ENCODE peak calls at places on chromosomes 5 and 9, in six cellular contexts. W, G, P, C, N and Y are unnamed samples.

GRCh38 chr9:120580591-120580896 is 577 bp upstream of the CDK5RAP2 start:
- DNase-seq in W (no peak), G (no peak), P (no peak), C (no peak), N (no peak), Y (no peak)

GRCh38 chr5:158884827-158885512 is 214.7 kb downstream of the EBF1 start:
- DNase-seq in W (no peak), G (no peak), P (no peak), C (no peak), N (no peak), Y (no peak)

GRCh38 chr5:40477856-40478546 is 201.7 kb upstream of the PTGER4 start:
- DNase-seq in W (peak; percentile 55), G (no peak), P (no peak), C (no peak), N (no peak), Y (no peak)

GRCh38 chr5:141997358-141998006 is 15.3 kb downstream of the GNPDA1 start:
- DNase-seq in W (no peak), G (no peak), P (no peak), C (no peak), N (no peak), Y (no peak)

GRCh38 chr5:173627860-173628392 is 11.5 kb upstream of the BOD1 start:
- DNase-seq in W (no peak), G (no peak), P (no peak), C (no peak), N (no peak), Y (no peak)

GRCh38 chr9:89274838-89275237 is 36.2 kb upstream of the CKS2 start:
- DNase-seq in W (peak; percentile 93), G (no peak), P (no peak), C (no peak), N (no peak), Y (no peak)

GRCh38 chr5:131430794-131431193 is 166.9 kb downstream of the CDC42SE2 start:
- DNase-seq in W (peak; percentile 26), G (no peak), P (no peak), C (no peak), N (no peak), Y (no peak)

GRCh38 chr5:175460126-175460525 is 16.1 kb upstream of the DRD1 start:
- DNase-seq in W (no peak), G (no peak), P (no peak), C (no peak), N (no peak), Y (no peak)

GRCh38 chr5:2746642-2747041 is 4.8 kb downstream of the IRX2 start:
- DNase-seq in W (no peak), G (no peak), P (no peak), C (no peak), N (no peak), Y (no peak)

GRCh38 chr5:115497200-115497599 is 47.4 kb downstream of the FEM1C start:
- DNase-seq in W (no peak), G (no peak), P (no peak), C (no peak), N (no peak), Y (no peak)

GRCh38 chr5:1430121-1430795 is 15.0 kb downstream of the SLC6A3 start:
- DNase-seq in W (no peak), G (no peak), P (peak; percentile 49), C (no peak), N (no peak), Y (no peak)

GRCh38 chr5:143014017-143014651 is 244.0 kb downstream of the ARHGAP26 start:
- DNase-seq in W (no peak), G (no peak), P (peak; percentile 55), C (no peak), N (peak; percentile 12), Y (no peak)

GRCh38 chr9:115694991-115695390 is 458.6 kb upstream of the PAPPA start:
- DNase-seq in W (no peak), G (no peak), P (no peak), C (no peak), N (no peak), Y (no peak)

GRCh38 chr5:113663879-113664278 is 150.4 kb downstream of the YTHDC2 start:
- DNase-seq in W (no peak), G (no peak), P (no peak), C (peak; percentile 8), N (peak; percentile 22), Y (no peak)

GRCh38 chr5:1745806-1746370 is 53.7 kb downstream of the MRPL36 start:
- DNase-seq in W (no peak), G (no peak), P (peak; percentile 45), C (no peak), N (no peak), Y (no peak)

GRCh38 chr5:150263801-150264621 is 25.6 kb downstream of the CAMK2A start:
- DNase-seq in W (peak; percentile 82), G (no peak), P (peak; percentile 72), C (no peak), N (no peak), Y (no peak)

GRCh38 chr9:37923796-37924430 is 20.0 kb upstream of the SLC25A51 start:
- DNase-seq in W (no peak), G (no peak), P (no peak), C (no peak), N (no peak), Y (no peak)

GRCh38 chr5:169637856-169638190 is 748 bp downstream of the DOCK2 start:
- DNase-seq in W (no peak), G (peak; percentile 63), P (no peak), C (peak; percentile 69), N (no peak), Y (no peak)

GRCh38 chr9:4855861-4856260 is 63.1 kb downstream of the RCL1 start:
- DNase-seq in W (peak; percentile 77), G (no peak), P (no peak), C (no peak), N (no peak), Y (no peak)

GRCh38 chr5:176559683-176560082 is 10.5 kb downstream of the CDHR2 start:
- DNase-seq in W (no peak), G (no peak), P (no peak), C (no peak), N (no peak), Y (no peak)

GRCh38 chr9:96061293-96061987 is 185.9 kb downstream of the ERCC6L2 start:
- DNase-seq in W (peak; percentile 24), G (peak; percentile 46), P (no peak), C (peak; percentile 54), N (peak; percentile 24), Y (no peak)

DNA sequence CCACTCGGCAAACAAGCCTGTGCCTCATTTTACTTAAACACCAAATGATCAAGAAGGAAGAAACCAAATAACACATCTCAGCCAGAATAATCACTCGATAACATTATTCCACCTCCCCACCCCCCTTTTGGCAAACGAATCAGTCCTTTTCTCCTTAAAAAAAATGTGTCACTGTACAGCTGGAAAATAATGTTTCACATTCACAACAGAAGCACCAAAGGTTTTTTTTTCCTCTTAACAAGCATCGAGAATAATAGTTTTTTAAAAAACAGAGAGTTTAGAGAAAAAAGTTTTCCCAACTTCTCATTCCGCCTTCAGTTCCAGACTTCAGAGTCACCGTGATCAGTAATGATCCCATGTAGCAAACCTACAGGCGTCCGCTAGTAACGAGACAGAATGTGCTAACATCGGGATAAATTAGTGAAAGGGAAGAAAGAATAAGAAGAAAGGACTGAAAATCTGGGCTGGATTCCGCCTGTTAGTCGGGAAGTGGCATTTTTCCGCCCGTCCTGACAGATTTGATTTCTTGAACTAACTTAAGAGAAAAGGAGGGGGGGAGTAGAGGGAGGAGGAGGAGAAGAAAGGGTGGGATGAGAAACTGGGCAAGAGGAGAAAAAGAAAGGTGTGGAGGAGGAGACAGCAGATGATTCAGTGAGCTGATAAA is at the start of gene ZNF608:
- DNase-seq in W (peak; percentile 64), G (no peak), P (no peak), C (no peak), N (no peak), Y (no peak)
- TF ChIP-seq CTCF in W (no peak), G (no peak), P (no peak), C (no peak), N (peak; percentile 38), Y (no peak)

GRCh38 chr5:38738898-38739743 is 106.7 kb upstream of the OSMR start:
- DNase-seq in W (no peak), G (no peak), P (no peak), C (no peak), N (no peak), Y (no peak)

GRCh38 chr5:38731461-38731860 is 114.4 kb upstream of the OSMR start:
- DNase-seq in W (no peak), G (no peak), P (no peak), C (no peak), N (no peak), Y (no peak)

GRCh38 chr5:38736089-38736488 is 109.7 kb upstream of the OSMR start:
- DNase-seq in W (no peak), G (no peak), P (no peak), C (no peak), N (no peak), Y (no peak)

GRCh38 chr5:38734353-38734752 is 111.5 kb upstream of the OSMR start:
- DNase-seq in W (no peak), G (no peak), P (no peak), C (no peak), N (no peak), Y (no peak)
- TF ChIP-seq CTCF in W (no peak), G (no peak), P (no peak), C (no peak), N (peak; percentile 16), Y (peak; percentile 27)

GRCh38 chr9:35679091-35679490 is 5.4 kb downstream of the CA9 start:
- DNase-seq in W (no peak), G (no peak), P (no peak), C (no peak), N (no peak), Y (no peak)

GRCh38 chr9:35675204-35675603 is 1.5 kb downstream of the CA9 start:
- DNase-seq in W (no peak), G (no peak), P (no peak), C (no peak), N (no peak), Y (no peak)

GRCh38 chr9:35673132-35673997 is at the start of gene CA9:
- DNase-seq in W (no peak), G (no peak), P (no peak), C (no peak), N (no peak), Y (no peak)

GRCh38 chr9:35673998-35674361 is 252 bp downstream of the CA9 start:
- DNase-seq in W (no peak), G (no peak), P (no peak), C (no peak), N (no peak), Y (no peak)

DNA sequence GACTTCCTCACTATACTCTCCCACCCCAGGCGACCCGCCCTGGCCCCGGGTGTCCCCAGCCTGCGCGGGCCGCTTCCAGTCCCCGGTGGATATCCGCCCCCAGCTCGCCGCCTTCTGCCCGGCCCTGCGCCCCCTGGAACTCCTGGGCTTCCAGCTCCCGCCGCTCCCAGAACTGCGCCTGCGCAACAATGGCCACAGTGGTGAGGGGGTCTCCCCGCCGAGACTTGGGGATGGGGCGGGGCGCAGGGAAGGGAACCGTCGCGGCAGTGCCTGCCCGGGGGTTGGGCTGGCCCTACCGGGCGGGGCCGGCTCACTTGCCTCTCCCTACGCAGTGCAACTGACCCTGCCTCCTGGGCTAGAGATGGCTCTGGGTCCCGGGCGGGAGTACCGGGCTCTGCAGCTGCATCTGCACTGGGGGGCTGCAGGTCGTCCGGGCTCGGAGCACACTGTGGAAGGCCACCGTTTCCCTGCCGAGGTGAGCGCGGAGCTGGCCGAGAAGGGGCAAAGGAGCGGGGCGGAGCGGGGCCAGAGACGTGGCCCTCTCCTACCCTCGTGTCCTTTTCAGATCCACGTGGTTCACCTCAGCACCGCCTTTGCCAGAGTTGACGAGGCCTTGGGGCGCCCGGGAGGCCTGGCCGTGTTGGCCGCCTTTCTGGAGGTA is 2.1 kb downstream of the CA9 start:
- DNase-seq in W (no peak), G (no peak), P (no peak), C (peak; percentile 74), N (peak; percentile 90), Y (no peak)
- TF ChIP-seq CTCF in W (no peak), G (no peak), P (no peak), C (no peak), N (no peak), Y (no peak)

GRCh38 chr9:94800424-94801117 is 74.1 kb downstream of the AOPEP start:
- DNase-seq in W (peak; percentile 14), G (no peak), P (no peak), C (no peak), N (no peak), Y (no peak)
- TF ChIP-seq CTCF in W (no peak), G (no peak), P (no peak), C (no peak), N (no peak), Y (no peak)